ENCODE peak calls at places on chromosome 12, in six cellular contexts. P is A549, O is stomach, L is upper lobe of left lung, H is transverse colon, T is sigmoid colon. F is an unnamed sample. For H3K4me1, the result is how much of the 10 kb centered on the place peaks cover.

GRCh38 chr12:7349418-7349817 is 45.5 kb downstream of the ACSM4 start:
- DNase-seq in H (no peak), L (no peak), T (no peak), P (no peak), O (no peak), F (no peak)

GRCh38 chr12:91579516-91580263 is 397.1 kb upstream of the DCN start:
- DNase-seq in T (no peak), L (no peak), P (no peak), H (no peak), O (no peak), F (no peak)

GRCh38 chr12:103994235-103994634 is 28.6 kb downstream of the TDG start:
- DNase-seq in O (no peak), L (no peak), P (no peak), T (no peak), H (no peak), F (no peak)

GRCh38 chr12:107544947-107545346 is 140.7 kb upstream of the PWP1 start:
- DNase-seq in T (no peak), L (no peak), P (no peak), O (no peak), H (no peak), F (no peak)

GRCh38 chr12:57216931-57217871 is 607 bp downstream of the NXPH4 start:
- DNase-seq in O (no peak), P (peak), L (no peak), H (no peak), T (no peak), F (no peak)

GRCh38 chr12:64332938-64333337 is 57.6 kb downstream of the C12orf56 start:
- DNase-seq in H (no peak), L (no peak), O (no peak), T (no peak), P (no peak), F (no peak)

GRCh38 chr12:49868952-49869815 is 26.3 kb upstream of the BCDIN3D start:
- DNase-seq in P (no peak), O (peak), L (peak), H (peak), T (peak), F (no peak)

GRCh38 chr12:69117566-69118266 is 121.7 kb upstream of the CPSF6 start:
- DNase-seq in H (no peak), L (no peak), T (no peak), O (no peak), P (no peak), F (no peak)

GRCh38 chr12:93592641-93593396 is 20.3 kb downstream of the SOCS2 start:
- DNase-seq in P (no peak), L (no peak), T (no peak), O (no peak), H (no peak), F (no peak)

GRCh38 chr12:94263011-94263786 is 114.8 kb downstream of the PLXNC1 start:
- DNase-seq in O (no peak), L (peak), T (no peak), P (no peak), H (peak), F (peak)

GRCh38 chr12:109763201-109763841 is 49.7 kb downstream of the FAM222A start:
- DNase-seq in H (peak), L (peak), T (peak), P (no peak), O (peak), F (no peak)

GRCh38 chr12:89345830-89346740 is 6.2 kb downstream of the DUSP6 start:
- DNase-seq in O (peak), H (peak), P (no peak), L (peak), T (peak), F (peak)

DNA sequence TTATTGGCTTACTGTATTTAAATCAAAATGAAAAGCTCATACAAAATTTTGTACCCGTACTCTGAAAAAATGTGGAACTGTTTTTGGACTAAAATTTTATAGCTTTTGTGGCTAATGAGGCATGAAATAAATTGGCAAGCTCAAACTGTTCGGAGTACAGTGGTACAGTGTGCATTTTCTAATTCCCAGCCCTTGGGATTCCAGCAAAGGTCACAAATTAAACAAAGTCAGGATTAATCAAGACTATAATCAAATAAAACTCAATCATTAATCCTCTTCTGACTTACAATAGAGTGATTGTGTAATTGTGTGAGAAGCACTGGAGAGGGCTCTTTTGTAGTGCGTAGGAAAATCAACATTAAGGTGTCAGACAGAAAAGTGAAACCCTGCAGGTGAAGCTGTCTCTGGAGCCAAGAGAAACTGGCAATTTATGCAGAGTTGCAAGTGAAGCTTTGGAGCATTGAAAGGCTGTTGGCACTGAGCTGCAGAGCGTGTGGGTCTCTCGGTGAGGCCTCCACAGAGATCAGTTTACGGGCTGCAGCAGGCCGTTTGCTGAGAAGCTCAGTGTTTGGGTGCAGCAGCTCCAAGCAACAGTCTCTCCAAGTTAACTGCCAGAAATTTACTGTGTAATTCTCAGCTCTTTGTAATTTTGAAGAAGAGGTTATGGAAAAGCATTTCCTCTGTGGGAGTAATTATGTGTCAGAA is 275.9 kb downstream of the FBXL14 start:
- DNase-seq in P (no peak), T (no peak), H (no peak), L (no peak), O (peak), F (no peak)
- H3K4me1 ChIP-seq in P (under half), T (under half), H (under half), L (under half), O (under half), F (under half)

GRCh38 chr12:52063986-52064649 is 5.7 kb upstream of the ATG101 start:
- DNase-seq in O (no peak), T (peak), L (no peak), H (peak), P (no peak), F (peak)
- TF ChIP-seq EP300 in O (no peak), T (no peak), L (no peak), H (no peak), P (no peak), F (no peak)

DNA sequence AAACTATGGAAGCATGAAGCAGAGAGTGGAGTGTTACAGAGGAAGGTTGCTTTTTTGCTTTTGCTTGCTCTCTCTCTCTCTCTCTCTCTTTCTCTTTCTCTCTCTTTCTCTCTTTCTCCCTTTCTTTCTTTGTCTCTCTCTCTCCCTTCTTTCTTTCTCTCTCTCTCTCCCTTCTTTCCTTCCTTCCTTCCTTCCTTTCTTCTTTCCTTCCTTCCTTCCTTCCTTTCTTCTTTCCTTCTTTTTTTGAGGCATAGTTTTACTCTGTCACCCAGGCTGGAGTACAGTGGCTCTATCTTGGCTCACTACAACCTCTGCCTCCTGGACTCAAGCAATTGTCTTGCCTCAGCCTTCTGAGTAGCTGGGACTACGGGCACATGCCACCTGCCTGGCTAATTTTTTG is 7.6 kb downstream of the ARHGDIB start:
- DNase-seq in T (no peak), P (no peak), H (no peak), L (no peak), O (no peak), F (no peak)
- H3K4me3 ChIP-seq in T (no peak), P (no peak), H (no peak), L (no peak), O (no peak), F (no peak)

GRCh38 chr12:67925551-67925950 is 63.7 kb upstream of the IFNG-AS1 start:
- DNase-seq in H (no peak), O (no peak), T (no peak), P (no peak), L (no peak), F (no peak)

GRCh38 chr12:67927815-67928214 is 61.4 kb upstream of the IFNG-AS1 start:
- DNase-seq in L (no peak), O (peak), T (no peak), H (peak), P (no peak), F (no peak)

GRCh38 chr12:67926063-67926462 is 63.2 kb upstream of the IFNG-AS1 start:
- DNase-seq in O (no peak), L (no peak), H (no peak), P (no peak), T (no peak), F (no peak)

GRCh38 chr12:67927231-67927630 is 62.0 kb upstream of the IFNG-AS1 start:
- DNase-seq in T (no peak), H (no peak), P (no peak), O (no peak), L (no peak), F (no peak)

GRCh38 chr12:67925077-67925476 is 64.2 kb upstream of the IFNG-AS1 start:
- DNase-seq in T (no peak), L (peak), H (no peak), O (peak), P (no peak), F (no peak)
- H3K4me1 ChIP-seq in T (under half), L (under half), H (under half), O (under half), P (under half), F (under half)